ENCODE peak calls at places on chromosomes 5 and 9, in ten cellular contexts. O is mucosa of gallbladder, C is NCI-H2029 treated with DMSO at 0.1 percent for 48 hours, P is globus pallidus, X is AG09319, U is EL, A is NCI-H69, W is iris pigment epithelial cell, K is heart right ventricle, D is mesendoderm. Y is an unnamed sample.

GRCh38 chr5:132771559-132771998 is 5.5 kb downstream of the SEPTIN8 start:
- DNase-seq in C (no peak), K (peak; percentile 63), A (peak; percentile 35), P (no peak), O (no peak), D (peak; percentile 91), U (peak; percentile 89), W (peak; percentile 54), X (peak; percentile 35), Y (no peak)

GRCh38 chr9:101394687-101395086 is 3.7 kb downstream of the MRPL50 start:
- DNase-seq in U (no peak), A (no peak), W (no peak), X (no peak), P (no peak), K (no peak), C (no peak), O (no peak), D (no peak), Y (no peak)

GRCh38 chr9:119811030-119811429 is 441.8 kb upstream of the BRINP1 start:
- DNase-seq in X (peak; percentile 46), D (peak; percentile 16), K (no peak), W (peak; percentile 17), P (no peak), C (no peak), O (no peak), A (no peak), U (peak; percentile 45), Y (no peak)

GRCh38 chr9:37575921-37576721 is at the start of gene FBXO10:
- DNase-seq in W (peak; percentile 77), C (peak; percentile 29), P (peak; percentile 71), X (no peak), D (peak; percentile 81), O (peak; percentile 63), A (peak; percentile 94), K (peak; percentile 66), U (peak; percentile 73), Y (peak; percentile 49)

GRCh38 chr9:6014668-6015270 is 655 bp downstream of the RANBP6 start:
- DNase-seq in X (no peak), W (peak; percentile 93), U (peak; percentile 76), O (no peak), A (no peak), K (no peak), C (no peak), D (peak; percentile 64), P (peak; percentile 8), Y (no peak)

GRCh38 chr9:136899196-136899595 is 12.9 kb downstream of the TRAF2 start:
- DNase-seq in D (no peak), X (no peak), W (no peak), A (no peak), P (no peak), U (no peak), O (no peak), K (no peak), C (no peak), Y (no peak)

GRCh38 chr5:168305281-168305680 is 13.8 kb downstream of the WWC1 start:
- DNase-seq in X (no peak), A (no peak), W (no peak), O (no peak), P (no peak), U (no peak), C (no peak), D (no peak), K (no peak), Y (no peak)

GRCh38 chr9:113737414-113738271 is 138.5 kb upstream of the ZNF618 start:
- DNase-seq in D (peak; percentile 78), U (peak; percentile 57), K (peak; percentile 42), O (peak; percentile 69), X (peak; percentile 12), C (peak; percentile 67), A (peak; percentile 69), W (peak; percentile 56), P (peak; percentile 8), Y (peak; percentile 51)

Y was measured in lung.